ENCODE peak calls at places on chromosomes 1 and 21, in nine cellular contexts. K, Q, C, X, O, Y, F, T and A are unnamed samples.

GRCh38 chr1:228510101-228510850 is 23.1 kb downstream of the RNF187 start:
- DNase-seq in K (no peak), Q (no peak), C (no peak), X (no peak), O (no peak), Y (no peak), F (no peak), T (no peak), A (no peak)

GRCh38 chr1:222616535-222616934 is 1.4 kb upstream of the MIA3 start:
- DNase-seq in K (no peak), Q (no peak), C (no peak), X (no peak), O (no peak), Y (no peak), F (no peak), T (no peak), A (no peak)

GRCh38 chr21:35147439-35147838 is 98.3 kb upstream of the RUNX1 start:
- DNase-seq in K (no peak), Q (no peak), C (no peak), X (no peak), O (no peak), Y (no peak), F (no peak), T (no peak), A (no peak)

GRCh38 chr1:3060112-3060511 is 8.9 kb upstream of the PRDM16 start:
- DNase-seq in K (no peak), Q (no peak), C (no peak), X (no peak), O (peak), Y (no peak), F (no peak), T (no peak), A (no peak)

GRCh38 chr1:233412812-233413211 is 85.3 kb downstream of the MAP3K21 start:
- DNase-seq in K (no peak), Q (no peak), C (no peak), X (peak), O (no peak), Y (no peak), F (no peak), T (no peak), A (no peak)

GRCh38 chr1:178774263-178774662 is 49.2 kb downstream of the RALGPS2 start:
- DNase-seq in K (no peak), Q (peak), C (no peak), X (no peak), O (no peak), Y (peak), F (no peak), T (no peak), A (no peak)

GRCh38 chr1:19341201-19342076 is 29.3 kb downstream of the SLC66A1 start:
- DNase-seq in K (peak), Q (peak), C (no peak), X (peak), O (peak), Y (peak), F (peak), T (peak), A (no peak)

GRCh38 chr1:41537788-41538351 is 53.4 kb upstream of the EDN2 start:
- DNase-seq in K (peak), Q (peak), C (no peak), X (peak), O (peak), Y (peak), F (no peak), T (no peak), A (peak)

GRCh38 chr1:230308039-230308438 is 118.1 kb downstream of the PGBD5 start:
- DNase-seq in K (peak), Q (no peak), C (no peak), X (peak), O (peak), Y (no peak), F (no peak), T (no peak), A (no peak)

GRCh38 chr1:181324797-181325616 is 158.3 kb upstream of the CACNA1E start:
- DNase-seq in K (no peak), Q (no peak), C (no peak), X (peak), O (no peak), Y (no peak), F (no peak), T (no peak), A (no peak)

GRCh38 chr1:32334864-32335618 is 992 bp downstream of the MARCKSL1 start:
- DNase-seq in K (peak), Q (peak), C (no peak), X (peak), O (no peak), Y (no peak), F (peak), T (peak), A (peak)

GRCh38 chr1:39915499-39916129 is 13.9 kb upstream of the MYCL start:
- DNase-seq in K (no peak), Q (no peak), C (no peak), X (no peak), O (no peak), Y (no peak), F (no peak), T (no peak), A (no peak)

GRCh38 chr1:6245086-6245868 is 1.3 kb downstream of the HES3 start:
- DNase-seq in K (peak), Q (peak), C (no peak), X (peak), O (no peak), Y (peak), F (peak), T (peak), A (peak)

GRCh38 chr1:189816558-189816957 is 661.1 kb downstream of the BRINP3 start:
- DNase-seq in K (no peak), Q (no peak), C (no peak), X (no peak), O (no peak), Y (no peak), F (no peak), T (no peak), A (no peak)

GRCh38 chr1:151939141-151939540 is 29.8 kb upstream of the THEM4 start:
- DNase-seq in K (no peak), Q (no peak), C (no peak), X (no peak), O (no peak), Y (no peak), F (no peak), T (no peak), A (no peak)

GRCh38 chr21:43278766-43279577 is 110.2 kb downstream of the CRYAA start:
- DNase-seq in K (no peak), Q (no peak), C (no peak), X (no peak), O (no peak), Y (no peak), F (no peak), T (no peak), A (no peak)

GRCh38 chr1:247054992-247055415 is 23.6 kb downstream of the ZNF670 start:
- DNase-seq in K (no peak), Q (no peak), C (no peak), X (peak), O (no peak), Y (no peak), F (no peak), T (no peak), A (no peak)

GRCh38 chr1:226666164-226666506 is 72.9 kb downstream of the ITPKB start:
- DNase-seq in K (no peak), Q (no peak), C (no peak), X (no peak), O (no peak), Y (no peak), F (no peak), T (no peak), A (no peak)

GRCh38 chr1:77039739-77040138 is 172.5 kb downstream of the ST6GALNAC5 start:
- DNase-seq in K (no peak), Q (no peak), C (no peak), X (peak), O (no peak), Y (peak), F (no peak), T (no peak), A (peak)

GRCh38 chr21:36169465-36170128 is 13.0 kb downstream of the DOP1B start:
- DNase-seq in K (peak), Q (no peak), C (no peak), X (no peak), O (no peak), Y (no peak), F (no peak), T (no peak), A (no peak)

GRCh38 chr1:109197163-109198042 is 16.3 kb upstream of the SARS1 start:
- DNase-seq in K (no peak), Q (no peak), C (no peak), X (peak), O (no peak), Y (peak), F (no peak), T (no peak), A (no peak)

GRCh38 chr1:9687876-9688582 is 36.5 kb downstream of the PIK3CD start:
- DNase-seq in K (no peak), Q (peak), C (no peak), X (peak), O (no peak), Y (no peak), F (no peak), T (no peak), A (no peak)

GRCh38 chr1:202662081-202662480 is 48.2 kb downstream of the SYT2 start:
- DNase-seq in K (no peak), Q (peak), C (no peak), X (no peak), O (no peak), Y (no peak), F (no peak), T (no peak), A (no peak)

GRCh38 chr1:13469343-13469742 is 44.5 kb downstream of the LRRC38 start:
- DNase-seq in K (peak), Q (no peak), C (no peak), X (peak), O (no peak), Y (no peak), F (no peak), T (no peak), A (no peak)

GRCh38 chr1:16017076-16017460 is 775 bp downstream of the HSPB7 start:
- DNase-seq in K (no peak), Q (no peak), C (no peak), X (no peak), O (no peak), Y (no peak), F (no peak), T (no peak), A (no peak)

GRCh38 chr1:34851431-34852105 is 8.0 kb downstream of the SMIM12 start:
- DNase-seq in K (peak), Q (no peak), C (peak), X (no peak), O (no peak), Y (no peak), F (no peak), T (no peak), A (peak)

GRCh38 chr1:62487956-62488355 is 51.1 kb downstream of the USP1 start:
- DNase-seq in K (no peak), Q (no peak), C (no peak), X (no peak), O (no peak), Y (no peak), F (no peak), T (no peak), A (no peak)

GRCh38 chr1:72827285-72827684 is 544.9 kb upstream of the NEGR1 start:
- DNase-seq in K (no peak), Q (no peak), C (no peak), X (no peak), O (no peak), Y (no peak), F (no peak), T (no peak), A (no peak)

GRCh38 chr1:94527447-94528031 is 14.0 kb downstream of the F3 start:
- DNase-seq in K (no peak), Q (peak), C (no peak), X (peak), O (no peak), Y (no peak), F (no peak), T (no peak), A (no peak)

GRCh38 chr1:6574025-6574620 is 5.7 kb upstream of the ZBTB48 start:
- DNase-seq in K (no peak), Q (no peak), C (no peak), X (no peak), O (no peak), Y (no peak), F (no peak), T (no peak), A (no peak)

GRCh38 chr1:228032041-228032440 is 25.2 kb downstream of the WNT3A start:
- DNase-seq in K (no peak), Q (no peak), C (no peak), X (no peak), O (peak), Y (no peak), F (no peak), T (no peak), A (no peak)

GRCh38 chr21:10430007-10430406 is 91.4 kb upstream of the TPTE start:
- DNase-seq in K (no peak), Q (no peak), C (no peak), X (no peak), O (no peak), Y (no peak), F (no peak), T (no peak), A (no peak)

GRCh38 chr1:156806512-156807440 is 9.9 kb downstream of the SH2D2A start:
- DNase-seq in K (no peak), Q (no peak), C (no peak), X (no peak), O (no peak), Y (no peak), F (no peak), T (no peak), A (no peak)

GRCh38 chr1:41536296-41536695 is 51.8 kb upstream of the EDN2 start:
- DNase-seq in K (no peak), Q (no peak), C (no peak), X (no peak), O (peak), Y (no peak), F (no peak), T (no peak), A (no peak)

GRCh38 chr1:233182587-233182986 is 112.9 kb downstream of the PCNX2 start:
- DNase-seq in K (no peak), Q (no peak), C (no peak), X (no peak), O (no peak), Y (no peak), F (no peak), T (no peak), A (no peak)

GRCh38 chr1:145828368-145829016 is 4.5 kb downstream of the POLR3C start:
- DNase-seq in K (no peak), Q (no peak), C (no peak), X (no peak), O (no peak), Y (no peak), F (no peak), T (no peak), A (no peak)

GRCh38 chr1:43206721-43207228 is 34.6 kb downstream of the CFAP57 start:
- DNase-seq in K (peak), Q (no peak), C (no peak), X (peak), O (no peak), Y (peak), F (no peak), T (no peak), A (no peak)

GRCh38 chr1:184635347-184636155 is 119.1 kb downstream of the EDEM3 start:
- DNase-seq in K (no peak), Q (no peak), C (no peak), X (no peak), O (no peak), Y (no peak), F (no peak), T (no peak), A (no peak)